ENCODE peak calls at places on chromosomes 5 and 9, in eight cellular contexts. One of them, this sample, is unnamed. For H3K4me1, the result is how much of the 10 kb centered on the place peaks cover.

GRCh38 chr9:9054354-9054992 is 1254.9 kb upstream of the DMAC1 start:
- DNase-seq in uterus: no peak
- DNase-seq in breast epithelium: no peak
- DNase-seq in gastrocnemius medialis: no peak
- DNase-seq in transverse colon: no peak
- DNase-seq in ovary: no peak
- DNase-seq in IMR-90: no peak
- DNase-seq in heart left ventricle: no peak
- DNase-seq in this sample: no peak

GRCh38 chr9:98721643-98722042 is 12.9 kb upstream of the GABBR2 start:
- DNase-seq in heart left ventricle: no peak
- DNase-seq in transverse colon: no peak
- DNase-seq in IMR-90: no peak
- DNase-seq in gastrocnemius medialis: no peak
- DNase-seq in ovary: no peak
- DNase-seq in uterus: no peak
- DNase-seq in breast epithelium: no peak
- DNase-seq in this sample: no peak

GRCh38 chr9:136392538-136393449 is 7.2 kb downstream of the SNAPC4 start:
- DNase-seq in IMR-90: no peak
- DNase-seq in uterus: no peak
- DNase-seq in ovary: no peak
- DNase-seq in transverse colon: no peak
- DNase-seq in heart left ventricle: no peak
- DNase-seq in gastrocnemius medialis: no peak
- DNase-seq in breast epithelium: no peak
- DNase-seq in this sample: no peak

GRCh38 chr9:133715866-133716563 is 22.1 kb downstream of the SARDH start:
- DNase-seq in transverse colon: no peak
- DNase-seq in heart left ventricle: peak
- DNase-seq in breast epithelium: no peak
- DNase-seq in uterus: no peak
- DNase-seq in IMR-90: peak
- DNase-seq in gastrocnemius medialis: no peak
- DNase-seq in ovary: peak
- DNase-seq in this sample: no peak

GRCh38 chr9:133658442-133659431 is 22.6 kb downstream of the DBH start:
- DNase-seq in transverse colon: peak
- DNase-seq in gastrocnemius medialis: no peak
- DNase-seq in IMR-90: peak
- DNase-seq in uterus: peak
- DNase-seq in ovary: peak
- DNase-seq in breast epithelium: no peak
- DNase-seq in heart left ventricle: no peak
- DNase-seq in this sample: peak

GRCh38 chr5:81525690-81526089 is 131.8 kb upstream of the ACOT12 start:
- DNase-seq in transverse colon: no peak
- DNase-seq in breast epithelium: no peak
- DNase-seq in ovary: no peak
- DNase-seq in gastrocnemius medialis: no peak
- DNase-seq in uterus: no peak
- DNase-seq in heart left ventricle: no peak
- DNase-seq in IMR-90: peak
- DNase-seq in this sample: no peak

GRCh38 chr9:126415741-126416370 is 89.2 kb downstream of the MVB12B start:
- DNase-seq in IMR-90: no peak
- DNase-seq in uterus: no peak
- DNase-seq in breast epithelium: no peak
- DNase-seq in transverse colon: no peak
- DNase-seq in heart left ventricle: no peak
- DNase-seq in ovary: no peak
- DNase-seq in gastrocnemius medialis: no peak
- DNase-seq in this sample: no peak

GRCh38 chr9:111481885-111482636 is 2.1 kb downstream of the ECPAS start:
- DNase-seq in heart left ventricle: no peak
- DNase-seq in ovary: no peak
- DNase-seq in uterus: no peak
- DNase-seq in IMR-90: peak
- DNase-seq in transverse colon: no peak
- DNase-seq in gastrocnemius medialis: peak
- DNase-seq in breast epithelium: no peak
- DNase-seq in this sample: no peak

GRCh38 chr9:19201899-19202891 is 28.3 kb upstream of the DENND4C start:
- DNase-seq in IMR-90: no peak
- DNase-seq in ovary: no peak
- DNase-seq in gastrocnemius medialis: no peak
- DNase-seq in uterus: peak
- DNase-seq in heart left ventricle: no peak
- DNase-seq in breast epithelium: no peak
- DNase-seq in transverse colon: peak
- DNase-seq in this sample: no peak

GRCh38 chr9:133238272-133238850 is 29.3 kb upstream of the OBP2B start:
- DNase-seq in transverse colon: peak
- DNase-seq in IMR-90: no peak
- DNase-seq in uterus: peak
- DNase-seq in ovary: peak
- DNase-seq in breast epithelium: peak
- DNase-seq in heart left ventricle: peak
- DNase-seq in gastrocnemius medialis: peak
- DNase-seq in this sample: peak

GRCh38 chr5:88833371-88834107 is 49.4 kb downstream of the MEF2C start:
- DNase-seq in transverse colon: peak
- DNase-seq in heart left ventricle: no peak
- DNase-seq in gastrocnemius medialis: no peak
- DNase-seq in breast epithelium: no peak
- DNase-seq in uterus: peak
- DNase-seq in IMR-90: peak
- DNase-seq in ovary: peak
- DNase-seq in this sample: peak

GRCh38 chr5:38793099-38793498 is 52.7 kb upstream of the OSMR start:
- DNase-seq in gastrocnemius medialis: no peak
- DNase-seq in IMR-90: no peak
- DNase-seq in ovary: no peak
- DNase-seq in breast epithelium: no peak
- DNase-seq in uterus: no peak
- DNase-seq in transverse colon: no peak
- DNase-seq in heart left ventricle: no peak
- DNase-seq in this sample: no peak

GRCh38 chr9:108207611-108208051 is 648.2 kb downstream of the ACTL7B start:
- DNase-seq in heart left ventricle: no peak
- DNase-seq in uterus: no peak
- DNase-seq in gastrocnemius medialis: no peak
- DNase-seq in breast epithelium: no peak
- DNase-seq in IMR-90: peak
- DNase-seq in transverse colon: no peak
- DNase-seq in ovary: no peak
- DNase-seq in this sample: no peak

GRCh38 chr5:63127054-63127453 is 548.4 kb downstream of the LRRC70 start:
- DNase-seq in IMR-90: peak
- DNase-seq in gastrocnemius medialis: no peak
- DNase-seq in uterus: no peak
- DNase-seq in heart left ventricle: no peak
- DNase-seq in ovary: no peak
- DNase-seq in breast epithelium: no peak
- DNase-seq in transverse colon: no peak
- DNase-seq in this sample: no peak

GRCh38 chr9:134811079-134811672 is 69.4 kb upstream of the FCN2 start:
- DNase-seq in heart left ventricle: no peak
- DNase-seq in gastrocnemius medialis: no peak
- DNase-seq in ovary: no peak
- DNase-seq in breast epithelium: no peak
- DNase-seq in IMR-90: no peak
- DNase-seq in uterus: no peak
- DNase-seq in transverse colon: no peak
- DNase-seq in this sample: no peak

GRCh38 chr5:80739057-80739456 is 84.3 kb upstream of the DHFR start:
- DNase-seq in transverse colon: no peak
- DNase-seq in uterus: no peak
- DNase-seq in breast epithelium: no peak
- DNase-seq in IMR-90: no peak
- DNase-seq in heart left ventricle: no peak
- DNase-seq in ovary: no peak
- DNase-seq in gastrocnemius medialis: no peak
- DNase-seq in this sample: no peak

DNA sequence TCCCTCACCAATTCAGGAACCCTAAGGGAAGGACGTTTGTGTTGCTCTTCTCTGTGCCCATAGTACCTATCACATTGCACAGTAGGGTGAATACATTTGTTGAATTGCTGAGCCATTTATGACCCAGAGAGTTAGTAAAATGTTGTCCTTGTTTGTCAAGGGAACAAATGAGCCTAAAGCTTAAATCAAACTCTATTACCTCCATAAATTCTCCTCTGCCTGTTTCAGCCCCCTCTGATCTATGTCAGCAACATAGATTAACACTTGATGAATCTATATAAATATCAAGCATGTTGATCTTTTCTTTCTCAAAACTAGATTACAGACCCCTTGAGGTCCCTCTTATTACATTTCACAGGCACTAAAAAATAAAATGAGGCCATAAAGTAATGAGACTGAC is 7.1 kb downstream of the SLC1A1 start:
- DNase-seq in IMR-90: no peak
- DNase-seq in uterus: no peak
- DNase-seq in ovary: no peak
- DNase-seq in breast epithelium: no peak
- DNase-seq in heart left ventricle: no peak
- DNase-seq in gastrocnemius medialis: no peak
- DNase-seq in transverse colon: no peak
- DNase-seq in this sample: no peak
- H3K27ac ChIP-seq in IMR-90: no peak
- H3K27ac ChIP-seq in uterus: no peak
- H3K27ac ChIP-seq in ovary: no peak
- H3K27ac ChIP-seq in breast epithelium: no peak
- H3K27ac ChIP-seq in heart left ventricle: no peak
- H3K27ac ChIP-seq in gastrocnemius medialis: no peak
- H3K27ac ChIP-seq in transverse colon: peak
- H3K27ac ChIP-seq in this sample: peak

DNA sequence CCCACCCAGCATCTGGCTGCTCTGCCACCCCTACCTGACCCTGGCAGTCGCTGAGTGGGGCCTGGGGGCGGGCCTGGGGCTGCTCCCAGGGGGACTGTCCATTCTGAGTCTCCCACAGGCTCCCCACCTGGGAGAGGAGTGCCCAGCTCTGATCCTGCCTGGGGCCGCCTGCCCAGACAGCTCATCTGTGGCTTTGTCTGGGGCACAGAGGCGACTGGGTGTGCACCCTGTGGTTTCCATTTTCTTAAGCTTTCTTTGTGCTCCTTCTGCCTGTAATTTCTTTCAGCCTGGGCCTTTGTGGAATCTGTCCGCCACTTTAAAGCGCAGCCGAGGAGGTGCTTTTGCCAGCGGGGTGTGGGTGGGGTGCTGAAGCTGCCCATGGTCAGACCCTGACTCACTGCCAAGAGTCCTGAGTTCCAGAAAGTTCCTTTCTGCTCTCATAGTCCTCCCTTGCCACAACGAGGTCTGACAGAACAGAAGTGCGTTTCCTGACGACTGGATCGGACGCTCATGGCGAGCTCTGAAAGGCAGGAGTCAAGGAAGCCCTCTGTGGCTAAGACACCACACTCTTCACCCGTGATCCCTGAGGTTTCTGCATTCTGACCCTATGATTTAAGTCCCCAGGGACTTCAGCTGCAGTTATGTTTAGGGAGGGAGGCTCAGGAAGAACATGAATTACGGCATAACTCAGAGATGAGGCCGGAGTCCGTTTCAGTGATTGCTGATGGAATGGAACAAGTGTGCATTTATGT is 225.0 kb downstream of the FANCC start:
- DNase-seq in IMR-90: peak
- DNase-seq in breast epithelium: no peak
- DNase-seq in transverse colon: peak
- DNase-seq in gastrocnemius medialis: no peak
- DNase-seq in ovary: no peak
- DNase-seq in heart left ventricle: no peak
- DNase-seq in uterus: peak
- DNase-seq in this sample: peak
- H3K4me1 ChIP-seq in IMR-90: under half
- H3K4me1 ChIP-seq in breast epithelium: under half
- H3K4me1 ChIP-seq in transverse colon: half or more
- H3K4me1 ChIP-seq in gastrocnemius medialis: half or more
- H3K4me1 ChIP-seq in ovary: under half
- H3K4me1 ChIP-seq in heart left ventricle: half or more
- H3K4me1 ChIP-seq in uterus: under half
- H3K4me1 ChIP-seq in this sample: under half

DNA sequence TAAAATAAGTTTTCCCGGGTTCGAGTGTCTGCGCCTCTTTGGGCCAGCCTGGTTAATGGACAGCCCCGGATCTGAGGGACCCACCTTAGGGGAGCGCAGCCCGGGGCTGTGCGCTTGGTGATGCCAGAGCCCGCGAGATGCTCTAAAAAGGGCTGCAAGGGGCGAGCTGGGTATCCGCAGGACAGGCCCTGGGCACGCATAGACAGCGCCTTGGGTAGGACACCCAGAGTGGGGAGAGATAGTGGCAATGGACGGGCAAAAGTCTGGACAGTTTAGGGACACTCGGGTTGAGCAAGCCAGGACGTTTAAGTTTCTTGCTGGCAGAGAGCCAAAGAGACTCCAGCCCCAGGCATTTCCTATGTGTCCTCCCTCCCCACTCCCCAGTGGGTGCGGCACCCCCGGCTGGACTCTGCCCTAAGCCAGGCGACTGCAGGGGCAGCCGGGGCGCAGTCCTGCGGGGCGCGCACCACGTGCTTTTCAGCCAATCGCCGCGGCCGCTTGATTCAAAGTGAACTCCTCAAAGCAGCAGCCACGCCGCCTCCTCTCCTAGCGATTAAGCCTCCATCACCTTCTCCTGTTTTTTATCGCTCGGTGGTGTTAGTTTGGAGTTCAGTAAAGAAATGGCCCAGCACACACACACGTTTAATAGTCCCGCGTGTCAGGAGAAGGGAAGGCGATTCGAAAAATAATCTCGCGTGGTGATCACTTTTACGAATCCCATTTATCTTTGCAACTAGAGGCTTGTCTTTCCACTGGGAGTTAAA is 668 bp upstream of the ENC1 start:
- DNase-seq in heart left ventricle: peak
- DNase-seq in gastrocnemius medialis: peak
- DNase-seq in IMR-90: peak
- DNase-seq in ovary: peak
- DNase-seq in breast epithelium: peak
- DNase-seq in transverse colon: peak
- DNase-seq in uterus: peak
- DNase-seq in this sample: peak
- TF ChIP-seq POLR2A in heart left ventricle: no peak
- TF ChIP-seq POLR2A in gastrocnemius medialis: peak
- TF ChIP-seq POLR2A in IMR-90: no peak
- TF ChIP-seq POLR2A in ovary: no peak
- TF ChIP-seq POLR2A in breast epithelium: no peak
- TF ChIP-seq POLR2A in transverse colon: no peak
- TF ChIP-seq POLR2A in uterus: no peak
- TF ChIP-seq POLR2A in this sample: no peak

DNA sequence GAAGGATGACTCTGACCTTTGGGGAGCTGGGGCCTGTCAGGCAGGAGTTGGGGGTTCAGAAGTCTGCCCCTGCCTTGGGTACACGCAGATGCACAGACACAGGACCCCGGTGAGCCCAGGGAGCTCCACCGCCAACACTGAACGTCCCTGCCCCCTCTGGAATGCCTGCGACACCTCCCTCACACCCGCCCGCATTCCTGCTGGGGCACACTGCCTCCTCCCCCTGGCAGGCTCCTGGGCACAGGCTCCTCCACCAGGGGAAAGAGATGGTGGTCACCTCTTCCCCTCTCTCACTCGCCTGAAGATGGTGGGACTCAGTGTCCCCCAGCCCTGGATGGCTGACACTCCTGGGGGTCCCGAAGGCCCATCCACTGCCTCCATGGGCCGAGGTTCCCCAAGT is 12.0 kb downstream of the CRB2 start:
- DNase-seq in breast epithelium: no peak
- DNase-seq in heart left ventricle: no peak
- DNase-seq in gastrocnemius medialis: no peak
- DNase-seq in ovary: no peak
- DNase-seq in IMR-90: no peak
- DNase-seq in transverse colon: no peak
- DNase-seq in uterus: no peak
- DNase-seq in this sample: no peak
- H3K27ac ChIP-seq in breast epithelium: no peak
- H3K27ac ChIP-seq in heart left ventricle: no peak
- H3K27ac ChIP-seq in gastrocnemius medialis: no peak
- H3K27ac ChIP-seq in ovary: no peak
- H3K27ac ChIP-seq in IMR-90: no peak
- H3K27ac ChIP-seq in transverse colon: no peak
- H3K27ac ChIP-seq in uterus: no peak
- H3K27ac ChIP-seq in this sample: no peak